ENCODE peak calls at places on chromosomes 7 and 10, in nine cellular contexts. E is stomach, B is transverse colon, Q is K562, H is suprapubic skin, M is sigmoid colon, U is SK-N-SH, F is HepG2, J is H1. O is an unnamed sample.

GRCh38 chr7:107255602-107256001 is 86.8 kb downstream of the HBP1 start:
- DNase-seq in E (no peak), B (no peak), Q (no peak), H (no peak), M (no peak), U (no peak), F (no peak), J (no peak), O (no peak)

GRCh38 chr10:95513941-95514392 is 47.2 kb downstream of the SORBS1 start:
- DNase-seq in E (peak), B (no peak), Q (no peak), H (no peak), M (peak), U (no peak), F (no peak), J (no peak), O (no peak)

GRCh38 chr7:21184956-21185355 is 242.9 kb upstream of the SP4 start:
- DNase-seq in E (no peak), B (no peak), Q (no peak), H (no peak), M (no peak), U (no peak), F (no peak), J (no peak), O (no peak)

GRCh38 chr10:23088609-23089008 is 6.8 kb upstream of the MSRB2 start:
- DNase-seq in E (no peak), B (no peak), Q (no peak), H (no peak), M (no peak), U (no peak), F (no peak), J (no peak), O (no peak)

GRCh38 chr10:104779701-104780100 is 138.6 kb downstream of the SORCS3 start:
- DNase-seq in E (no peak), B (no peak), Q (no peak), H (no peak), M (no peak), U (no peak), F (no peak), J (no peak), O (peak)

GRCh38 chr10:125231116-125231812 is 70.9 kb upstream of the CTBP2 start:
- DNase-seq in E (no peak), B (no peak), Q (no peak), H (no peak), M (no peak), U (peak), F (no peak), J (peak), O (no peak)

GRCh38 chr7:93231264-93231663 is 902 bp upstream of the VPS50 start:
- DNase-seq in E (no peak), B (no peak), Q (no peak), H (no peak), M (no peak), U (no peak), F (no peak), J (no peak), O (no peak)

GRCh38 chr10:100872034-100872791 is 40.5 kb upstream of the SLF2 start:
- DNase-seq in E (no peak), B (peak), Q (peak), H (no peak), M (no peak), U (peak), F (no peak), J (peak), O (no peak)

GRCh38 chr7:70588610-70589009 is 543.3 kb upstream of the GALNT17 start:
- DNase-seq in E (no peak), B (no peak), Q (no peak), H (no peak), M (no peak), U (no peak), F (no peak), J (no peak), O (no peak)

GRCh38 chr10:31000071-31000787 is 31.4 kb downstream of the ZNF438 start:
- DNase-seq in E (no peak), B (no peak), Q (no peak), H (no peak), M (no peak), U (no peak), F (no peak), J (no peak), O (no peak)

GRCh38 chr10:27072436-27073114 is 27.7 kb downstream of the ANKRD26 start:
- DNase-seq in E (no peak), B (no peak), Q (peak), H (no peak), M (no peak), U (no peak), F (no peak), J (peak), O (peak)

GRCh38 chr7:99622596-99622995 is 5.8 kb downstream of the ZSCAN25 start:
- DNase-seq in E (no peak), B (no peak), Q (no peak), H (no peak), M (no peak), U (no peak), F (no peak), J (no peak), O (no peak)

DNA sequence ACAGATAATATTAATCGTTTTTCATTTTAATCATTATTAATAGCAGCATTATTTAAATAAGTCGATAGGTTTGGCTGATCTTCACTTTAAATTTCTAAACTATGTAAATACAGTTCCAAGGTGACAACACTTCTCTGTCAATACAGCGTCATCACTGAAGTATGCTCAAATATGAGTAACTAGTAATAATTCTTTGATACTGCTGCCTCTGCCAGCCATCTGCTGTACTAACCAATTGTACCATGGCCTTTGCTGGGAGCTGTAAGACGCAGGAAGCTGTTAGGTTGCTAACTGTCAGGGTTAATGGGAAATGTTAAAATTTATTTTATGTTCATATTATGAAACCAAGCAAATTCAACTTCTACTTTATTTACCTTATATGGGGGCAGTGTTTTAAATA is 1650.5 kb upstream of the LRRTM3 start:
- DNase-seq in E (no peak), B (no peak), Q (no peak), H (no peak), M (no peak), U (no peak), F (no peak), J (no peak), O (no peak)
- TF ChIP-seq POLR2AphosphoS5 in E (no peak), B (no peak), Q (no peak), H (no peak), M (no peak), U (no peak), F (no peak), J (no peak), O (no peak)

DNA sequence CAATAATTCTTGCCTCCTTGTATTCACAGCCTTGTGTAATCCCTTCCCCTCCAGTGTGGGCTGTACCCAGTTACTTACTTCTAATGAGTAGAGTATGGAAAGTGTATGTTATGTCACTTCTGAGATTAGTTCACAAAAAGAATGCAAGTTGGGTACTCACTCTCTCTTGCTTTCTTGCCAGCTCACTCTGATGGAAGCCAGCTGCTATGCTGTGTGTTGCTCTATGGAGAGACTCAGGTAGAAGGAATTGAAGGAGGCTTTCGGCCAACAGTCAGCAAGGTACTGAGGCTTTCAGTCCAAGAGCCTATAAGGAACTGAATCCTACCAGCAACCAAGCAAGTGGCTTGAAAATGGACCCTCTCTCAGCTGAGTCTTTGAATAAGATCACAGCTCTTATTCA is 9.7 kb upstream of the BICC1 start:
- DNase-seq in E (no peak), B (no peak), Q (no peak), H (no peak), M (no peak), U (no peak), F (no peak), J (no peak), O (no peak)
- TF ChIP-seq EP300 in E (no peak), B (no peak), Q (no peak), H (no peak), M (no peak), U (no peak), F (no peak), J (no peak), O (no peak)

GRCh38 chr7:112453505-112454171 is 3.4 kb downstream of the IFRD1 start:
- DNase-seq in E (no peak), B (no peak), Q (no peak), H (no peak), M (no peak), U (no peak), F (no peak), J (no peak), O (no peak)
- H3K27ac ChIP-seq in E (peak), B (peak), Q (no peak), H (peak), M (peak), U (no peak), F (no peak), J (no peak), O (peak)

GRCh38 chr7:128940494-128941322 is 3.0 kb downstream of the IRF5 start:
- DNase-seq in E (peak), B (peak), Q (no peak), H (no peak), M (peak), U (peak), F (no peak), J (no peak), O (peak)

GRCh38 chr7:128937647-128938523 is at the start of gene IRF5:
- DNase-seq in E (peak), B (peak), Q (no peak), H (no peak), M (peak), U (peak), F (no peak), J (no peak), O (peak)

GRCh38 chr7:128938524-128939074 is 872 bp downstream of the IRF5 start:
- DNase-seq in E (no peak), B (peak), Q (peak), H (no peak), M (peak), U (peak), F (no peak), J (no peak), O (peak)

GRCh38 chr7:128939861-128940410 is 2.2 kb downstream of the IRF5 start:
- DNase-seq in E (no peak), B (peak), Q (peak), H (no peak), M (no peak), U (peak), F (no peak), J (no peak), O (no peak)

GRCh38 chr7:128939075-128939860 is 1.5 kb downstream of the IRF5 start:
- DNase-seq in E (no peak), B (no peak), Q (no peak), H (no peak), M (no peak), U (peak), F (no peak), J (no peak), O (no peak)
- TF ChIP-seq POLR2AphosphoS5 in E (no peak), B (no peak), Q (no peak), H (no peak), M (no peak), U (no peak), F (no peak), J (no peak), O (no peak)

GRCh38 chr7:131502810-131503545 is 53.5 kb downstream of the PODXL start:
- DNase-seq in E (no peak), B (no peak), Q (peak), H (no peak), M (no peak), U (peak), F (peak), J (no peak), O (no peak)

GRCh38 chr7:131501930-131502685 is 54.3 kb downstream of the PODXL start:
- DNase-seq in E (no peak), B (no peak), Q (no peak), H (no peak), M (no peak), U (no peak), F (no peak), J (no peak), O (no peak)

GRCh38 chr7:131500357-131500756 is 56.1 kb downstream of the PODXL start:
- DNase-seq in E (no peak), B (no peak), Q (no peak), H (no peak), M (no peak), U (no peak), F (no peak), J (no peak), O (no peak)

GRCh38 chr7:131499801-131500200 is 56.6 kb downstream of the PODXL start:
- DNase-seq in E (no peak), B (no peak), Q (no peak), H (no peak), M (no peak), U (no peak), F (no peak), J (no peak), O (no peak)

DNA sequence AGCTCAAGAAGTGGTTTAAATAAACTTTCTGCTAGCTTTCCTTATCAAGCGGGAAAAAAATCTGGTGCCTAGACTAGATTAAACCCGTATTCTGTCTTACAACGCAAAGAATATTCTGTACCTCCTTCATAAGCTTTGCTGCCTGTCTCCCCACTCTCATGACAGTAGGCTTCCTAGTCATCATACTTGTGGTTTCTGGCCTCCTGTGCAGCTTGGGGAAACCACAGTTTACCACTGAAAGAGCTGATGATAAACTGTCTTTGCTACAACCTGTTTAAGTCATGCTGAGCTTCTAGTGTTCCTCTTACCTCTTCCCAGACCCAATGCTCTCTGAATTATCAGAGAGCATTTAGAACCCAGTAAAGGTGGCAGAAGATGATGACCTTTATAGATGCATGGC is 55.0 kb downstream of the PODXL start:
- DNase-seq in E (no peak), B (no peak), Q (no peak), H (no peak), M (no peak), U (no peak), F (no peak), J (no peak), O (no peak)
- TF ChIP-seq EP300 in E (no peak), B (no peak), Q (no peak), H (no peak), M (no peak), U (no peak), F (no peak), J (no peak), O (no peak)

GRCh38 chr10:122062831-122063674 is 74.1 kb downstream of the TACC2 start:
- DNase-seq in E (peak), B (peak), Q (peak), H (peak), M (peak), U (peak), F (peak), J (peak), O (peak)
- H3K27ac ChIP-seq in E (peak), B (peak), Q (peak), H (peak), M (peak), U (peak), F (peak), J (peak), O (peak)

GRCh38 chr10:114206902-114207301 is 27.7 kb downstream of the TDRD1 start:
- DNase-seq in E (no peak), B (no peak), Q (no peak), H (no peak), M (no peak), U (no peak), F (no peak), J (no peak), O (no peak)
- TF ChIP-seq POLR2AphosphoS5 in E (no peak), B (no peak), Q (no peak), H (no peak), M (no peak), U (no peak), F (no peak), J (no peak), O (no peak)

GRCh38 chr10:12042409-12042796 is 206 bp downstream of the UPF2 start:
- DNase-seq in E (peak), B (peak), Q (peak), H (peak), M (peak), U (no peak), F (no peak), J (no peak), O (no peak)
- TF ChIP-seq EP300 in E (no peak), B (no peak), Q (no peak), H (no peak), M (no peak), U (no peak), F (no peak), J (no peak), O (no peak)

O was measured in upper lobe of left lung.